ENCODE peak calls at places on chromosome 17, in nine cellular contexts. One of them, this sample, is unnamed.

GRCh38 chr17:44642861-44643260 is 13.4 kb upstream of the MEIOC start:
- DNase-seq in OCI-M1: no peak
- DNase-seq in foreskin fibroblast: no peak
- DNase-seq in AG08395: no peak
- DNase-seq in ureter: no peak
- DNase-seq in H4: no peak
- DNase-seq in adrenal gland: no peak
- DNase-seq in heart left ventricle: no peak
- DNase-seq in stimulated activated CD8-positive, alpha-beta memory T cell treated with anti-CD3 and anti-CD28 coated beads, Interleukin-7, amount 100 ng/mL, for 24 hours: no peak
- DNase-seq in this sample: no peak

GRCh38 chr17:59366773-59367656 is 35.6 kb downstream of the YPEL2 start:
- DNase-seq in AG08395: peak
- DNase-seq in foreskin fibroblast: no peak
- DNase-seq in H4: peak
- DNase-seq in ureter: no peak
- DNase-seq in heart left ventricle: peak
- DNase-seq in adrenal gland: peak
- DNase-seq in OCI-M1: peak
- DNase-seq in stimulated activated CD8-positive, alpha-beta memory T cell treated with anti-CD3 and anti-CD28 coated beads, Interleukin-7, amount 100 ng/mL, for 24 hours: no peak
- DNase-seq in this sample: peak

GRCh38 chr17:77423589-77424451 is 283.1 kb downstream of the SEC14L1 start:
- DNase-seq in H4: peak
- DNase-seq in adrenal gland: peak
- DNase-seq in foreskin fibroblast: peak
- DNase-seq in OCI-M1: no peak
- DNase-seq in stimulated activated CD8-positive, alpha-beta memory T cell treated with anti-CD3 and anti-CD28 coated beads, Interleukin-7, amount 100 ng/mL, for 24 hours: no peak
- DNase-seq in ureter: peak
- DNase-seq in AG08395: peak
- DNase-seq in heart left ventricle: peak
- DNase-seq in this sample: peak

GRCh38 chr17:6070280-6070894 is at the start of gene WSCD1:
- DNase-seq in OCI-M1: no peak
- DNase-seq in heart left ventricle: no peak
- DNase-seq in H4: no peak
- DNase-seq in ureter: no peak
- DNase-seq in foreskin fibroblast: peak
- DNase-seq in AG08395: peak
- DNase-seq in stimulated activated CD8-positive, alpha-beta memory T cell treated with anti-CD3 and anti-CD28 coated beads, Interleukin-7, amount 100 ng/mL, for 24 hours: no peak
- DNase-seq in adrenal gland: peak
- DNase-seq in this sample: peak

GRCh38 chr17:47959825-47960655 is 2.4 kb upstream of the PRR15L start:
- DNase-seq in heart left ventricle: no peak
- DNase-seq in OCI-M1: no peak
- DNase-seq in ureter: no peak
- DNase-seq in adrenal gland: no peak
- DNase-seq in H4: no peak
- DNase-seq in stimulated activated CD8-positive, alpha-beta memory T cell treated with anti-CD3 and anti-CD28 coated beads, Interleukin-7, amount 100 ng/mL, for 24 hours: no peak
- DNase-seq in AG08395: no peak
- DNase-seq in foreskin fibroblast: no peak
- DNase-seq in this sample: no peak

GRCh38 chr17:29024456-29024952 is 18.4 kb upstream of the PIPOX start:
- DNase-seq in foreskin fibroblast: no peak
- DNase-seq in stimulated activated CD8-positive, alpha-beta memory T cell treated with anti-CD3 and anti-CD28 coated beads, Interleukin-7, amount 100 ng/mL, for 24 hours: no peak
- DNase-seq in OCI-M1: no peak
- DNase-seq in adrenal gland: no peak
- DNase-seq in ureter: no peak
- DNase-seq in H4: no peak
- DNase-seq in AG08395: no peak
- DNase-seq in heart left ventricle: no peak
- DNase-seq in this sample: no peak

GRCh38 chr17:725746-726145 is 6.7 kb upstream of the TLCD3A start:
- DNase-seq in AG08395: no peak
- DNase-seq in ureter: no peak
- DNase-seq in foreskin fibroblast: no peak
- DNase-seq in H4: no peak
- DNase-seq in OCI-M1: no peak
- DNase-seq in heart left ventricle: no peak
- DNase-seq in stimulated activated CD8-positive, alpha-beta memory T cell treated with anti-CD3 and anti-CD28 coated beads, Interleukin-7, amount 100 ng/mL, for 24 hours: no peak
- DNase-seq in adrenal gland: no peak
- DNase-seq in this sample: no peak

GRCh38 chr17:64448665-64449512 is at the start of gene MILR1:
- DNase-seq in AG08395: peak
- DNase-seq in heart left ventricle: peak
- DNase-seq in OCI-M1: peak
- DNase-seq in H4: peak
- DNase-seq in stimulated activated CD8-positive, alpha-beta memory T cell treated with anti-CD3 and anti-CD28 coated beads, Interleukin-7, amount 100 ng/mL, for 24 hours: no peak
- DNase-seq in foreskin fibroblast: peak
- DNase-seq in adrenal gland: peak
- DNase-seq in ureter: peak
- DNase-seq in this sample: peak

GRCh38 chr17:66126231-66126630 is 65.7 kb downstream of the CEP112 start:
- DNase-seq in foreskin fibroblast: peak
- DNase-seq in stimulated activated CD8-positive, alpha-beta memory T cell treated with anti-CD3 and anti-CD28 coated beads, Interleukin-7, amount 100 ng/mL, for 24 hours: no peak
- DNase-seq in AG08395: no peak
- DNase-seq in OCI-M1: no peak
- DNase-seq in H4: no peak
- DNase-seq in ureter: no peak
- DNase-seq in heart left ventricle: no peak
- DNase-seq in adrenal gland: no peak
- DNase-seq in this sample: no peak